ENCODE peak calls at places on chromosomes 13 and 19, in six cellular contexts. L, Y, D, I, E and C are unnamed samples.

GRCh38 chr19:50427997-50428425 is 4.7 kb upstream of the MYBPC2 start:
- DNase-seq in E (no peak), Y (peak), D (peak), I (no peak), L (no peak), C (peak)

GRCh38 chr19:2461751-2462634 is 5.2 kb upstream of the LMNB2 start:
- DNase-seq in E (peak), I (no peak), D (peak), L (no peak), Y (peak), C (peak)

GRCh38 chr19:33749619-33750175 is 47.0 kb upstream of the KCTD15 start:
- DNase-seq in I (no peak), D (no peak), Y (no peak), L (no peak), E (no peak), C (no peak)

GRCh38 chr19:6736917-6737283 is 480 bp downstream of the GPR108 start:
- DNase-seq in D (no peak), E (no peak), I (no peak), L (no peak), Y (no peak), C (no peak)

GRCh38 chr19:13906525-13906904 is 514 bp downstream of the CC2D1A start:
- DNase-seq in D (no peak), L (no peak), Y (peak), I (peak), E (no peak), C (no peak)

GRCh38 chr13:54379461-54379860 is 1350.8 kb downstream of the OLFM4 start:
- DNase-seq in E (no peak), Y (no peak), L (no peak), D (no peak), I (no peak), C (no peak)

GRCh38 chr13:98032168-98032567 is 78.7 kb downstream of the IPO5 start:
- DNase-seq in L (no peak), E (no peak), I (no peak), Y (no peak), D (no peak), C (no peak)

GRCh38 chr13:51644649-51645048 is 60.4 kb downstream of the WDFY2 start:
- DNase-seq in L (no peak), D (no peak), E (no peak), I (no peak), Y (no peak), C (no peak)

GRCh38 chr19:33403973-33404304 is 30.4 kb downstream of the CEBPG start:
- DNase-seq in E (no peak), Y (no peak), I (no peak), L (no peak), D (no peak), C (no peak)

GRCh38 chr19:41595258-41595889 is 19.4 kb downstream of the CEACAM21 start:
- DNase-seq in D (peak), I (peak), E (peak), Y (peak), L (peak), C (peak)

GRCh38 chr13:90797335-90797734 is 550.2 kb upstream of the MIR17HG start:
- DNase-seq in I (no peak), Y (no peak), D (no peak), L (no peak), E (no peak), C (no peak)

GRCh38 chr19:9370747-9371619 is 8.2 kb downstream of the ZNF177 start:
- DNase-seq in L (no peak), Y (no peak), D (no peak), E (no peak), I (no peak), C (no peak)

GRCh38 chr19:6947745-6948144 is 60.4 kb downstream of the ADGRE1 start:
- DNase-seq in D (no peak), L (peak), I (peak), E (no peak), Y (no peak), C (no peak)

GRCh38 chr13:36680918-36681317 is 7.1 kb downstream of the SERTM1 start:
- DNase-seq in Y (no peak), D (no peak), L (no peak), I (no peak), E (no peak), C (no peak)

GRCh38 chr19:52453324-52454094 is at the start of gene ZNF578:
- DNase-seq in I (no peak), E (peak), D (no peak), L (no peak), Y (peak), C (peak)

GRCh38 chr19:51044327-51044726 is 9.5 kb upstream of the KLK12 start:
- DNase-seq in Y (no peak), L (no peak), E (no peak), I (no peak), D (no peak), C (no peak)

GRCh38 chr19:50007170-50007569 is 18.0 kb downstream of the VRK3 start:
- DNase-seq in I (no peak), Y (no peak), D (no peak), E (no peak), L (no peak), C (no peak)

GRCh38 chr13:64723735-64724134 is 2506.4 kb downstream of the PCDH9 start:
- DNase-seq in Y (peak), I (peak), L (no peak), E (no peak), D (no peak), C (no peak)

GRCh38 chr13:60146491-60146890 is 17.2 kb downstream of the DIAPH3 start:
- DNase-seq in D (no peak), E (no peak), I (no peak), Y (no peak), L (no peak), C (no peak)

GRCh38 chr13:50969691-50970090 is 60.1 kb downstream of the RNASEH2B start:
- DNase-seq in D (peak), E (no peak), L (no peak), I (peak), Y (peak), C (peak)

GRCh38 chr13:23645851-23646250 is 75.6 kb downstream of the TNFRSF19 start:
- DNase-seq in Y (no peak), E (no peak), I (no peak), L (no peak), D (no peak), C (no peak)

GRCh38 chr13:53953205-53953604 is 924.6 kb downstream of the OLFM4 start:
- DNase-seq in E (no peak), I (no peak), L (no peak), Y (peak), D (no peak), C (no peak)

GRCh38 chr13:99517984-99518383 is 16.7 kb downstream of the TM9SF2 start:
- DNase-seq in D (no peak), I (no peak), E (no peak), Y (no peak), L (no peak), C (no peak)

GRCh38 chr19:51664997-51665396 is 18.4 kb upstream of the SIGLEC14 start:
- DNase-seq in D (no peak), E (no peak), I (no peak), L (no peak), Y (no peak), C (no peak)

GRCh38 chr19:17205237-17206140 is 9.7 kb upstream of the USE1 start:
- DNase-seq in D (peak), Y (peak), L (no peak), I (peak), E (peak), C (peak)

GRCh38 chr19:9075064-9075964 is 11.5 kb upstream of the OR1M1 start:
- DNase-seq in I (peak), L (no peak), Y (peak), D (peak), E (peak), C (peak)

GRCh38 chr13:42041017-42041683 is 7.3 kb upstream of the DGKH start:
- DNase-seq in D (peak), I (no peak), E (peak), L (peak), Y (peak), C (peak)

GRCh38 chr13:94431569-94431968 is 47.9 kb downstream of the DCT start:
- DNase-seq in L (no peak), I (no peak), E (no peak), D (no peak), Y (no peak), C (no peak)

GRCh38 chr19:2426661-2427322 is 594 bp downstream of the TIMM13 start:
- DNase-seq in E (peak), L (no peak), Y (peak), D (peak), I (peak), C (peak)

GRCh38 chr19:15010497-15011255 is 31.0 kb upstream of the SLC1A6 start:
- DNase-seq in I (no peak), E (no peak), L (no peak), D (peak), Y (peak), C (peak)

GRCh38 chr13:60583911-60584753 is 187.1 kb downstream of the TDRD3 start:
- DNase-seq in D (peak), L (no peak), I (no peak), Y (peak), E (peak), C (peak)

GRCh38 chr13:33227927-33228644 is 57.5 kb downstream of the STARD13 start:
- DNase-seq in L (no peak), D (no peak), Y (no peak), E (no peak), I (no peak), C (no peak)

GRCh38 chr19:8569066-8569761 is 8.0 kb downstream of the MYO1F start:
- DNase-seq in I (no peak), L (peak), Y (no peak), D (no peak), E (peak), C (no peak)

GRCh38 chr19:34676697-34677385 is at the start of gene SCGB2B2:
- DNase-seq in D (no peak), L (peak), I (no peak), Y (peak), E (no peak), C (no peak)

GRCh38 chr19:45059258-45059965 is 16.9 kb downstream of the ZNF296 start:
- DNase-seq in I (peak), L (no peak), D (peak), Y (peak), E (peak), C (peak)

GRCh38 chr13:112637017-112637801 is 49.3 kb upstream of the TUBGCP3 start:
- DNase-seq in E (no peak), D (peak), Y (peak), L (no peak), I (no peak), C (no peak)

GRCh38 chr19:11931513-11931912 is 6.6 kb downstream of the ZNF700 start:
- DNase-seq in I (no peak), L (no peak), Y (no peak), E (no peak), D (no peak), C (no peak)

GRCh38 chr13:66489172-66489571 is 741.0 kb downstream of the PCDH9 start:
- DNase-seq in I (no peak), L (no peak), E (no peak), Y (no peak), D (no peak), C (no peak)

GRCh38 chr13:59408738-59409137 is 755.0 kb downstream of the DIAPH3 start:
- DNase-seq in D (no peak), E (no peak), Y (no peak), L (no peak), I (no peak), C (no peak)

GRCh38 chr13:75319244-75319643 is 162.7 kb downstream of the TBC1D4 start:
- DNase-seq in E (no peak), D (no peak), L (no peak), I (peak), Y (no peak), C (no peak)

GRCh38 chr13:105262579-105262978 is 1272.9 kb downstream of the EFNB2 start:
- DNase-seq in Y (no peak), D (no peak), E (no peak), L (no peak), I (no peak), C (no peak)
- TF ChIP-seq CREB1 in Y (no peak), D (no peak), E (no peak), L (no peak), I (no peak), C (no peak)

GRCh38 chr13:100594731-100595130 is 6.1 kb upstream of the GGACT start:
- DNase-seq in I (peak), L (no peak), E (peak), D (peak), Y (peak), C (peak)

GRCh38 chr13:100588350-100589177 is at the start of gene GGACT:
- DNase-seq in Y (peak), D (peak), E (peak), I (peak), L (peak), C (peak)

GRCh38 chr13:100584901-100585300 is 3.7 kb downstream of the GGACT start:
- DNase-seq in L (no peak), Y (peak), D (no peak), I (no peak), E (no peak), C (no peak)

GRCh38 chr13:100594255-100594654 is 5.7 kb upstream of the GGACT start:
- DNase-seq in L (no peak), E (no peak), Y (no peak), D (no peak), I (no peak), C (no peak)

DNA sequence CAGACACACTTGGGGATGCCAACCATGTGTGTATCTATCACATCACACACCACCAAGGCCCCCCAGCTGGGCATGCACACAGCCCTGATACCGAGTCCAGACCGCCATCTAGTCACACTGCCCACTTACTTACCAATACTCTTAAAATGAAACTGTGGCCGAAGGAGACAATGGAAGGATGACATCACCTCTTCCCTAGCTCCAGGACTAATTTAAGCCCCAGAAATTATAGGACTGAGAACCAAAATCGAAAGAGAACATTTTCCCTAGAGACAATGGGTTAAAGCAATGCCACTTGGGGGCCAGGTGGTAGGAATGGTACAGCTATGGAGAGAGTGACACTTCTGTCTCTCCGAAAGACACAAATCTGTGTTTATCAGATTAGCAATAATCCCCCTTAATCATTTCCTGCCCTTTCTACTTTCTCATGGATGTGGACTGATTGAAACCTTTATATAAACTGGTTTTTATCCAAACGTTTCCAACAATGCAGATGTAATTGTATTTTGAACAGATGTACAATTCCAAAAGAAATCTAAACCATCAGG is 663 bp upstream of the GGACT start:
- DNase-seq in Y (no peak), E (no peak), D (no peak), I (no peak), L (no peak), C (no peak)
- TF ChIP-seq CREB1 in Y (no peak), E (no peak), D (no peak), I (no peak), L (no peak), C (no peak)

GRCh38 chr13:77300176-77301141 is 26.4 kb downstream of the MYCBP2 start:
- DNase-seq in L (no peak), E (no peak), Y (peak), I (no peak), D (no peak), C (no peak)
- TF ChIP-seq CREB1 in L (no peak), E (no peak), Y (no peak), I (no peak), D (no peak), C (no peak)

DNA sequence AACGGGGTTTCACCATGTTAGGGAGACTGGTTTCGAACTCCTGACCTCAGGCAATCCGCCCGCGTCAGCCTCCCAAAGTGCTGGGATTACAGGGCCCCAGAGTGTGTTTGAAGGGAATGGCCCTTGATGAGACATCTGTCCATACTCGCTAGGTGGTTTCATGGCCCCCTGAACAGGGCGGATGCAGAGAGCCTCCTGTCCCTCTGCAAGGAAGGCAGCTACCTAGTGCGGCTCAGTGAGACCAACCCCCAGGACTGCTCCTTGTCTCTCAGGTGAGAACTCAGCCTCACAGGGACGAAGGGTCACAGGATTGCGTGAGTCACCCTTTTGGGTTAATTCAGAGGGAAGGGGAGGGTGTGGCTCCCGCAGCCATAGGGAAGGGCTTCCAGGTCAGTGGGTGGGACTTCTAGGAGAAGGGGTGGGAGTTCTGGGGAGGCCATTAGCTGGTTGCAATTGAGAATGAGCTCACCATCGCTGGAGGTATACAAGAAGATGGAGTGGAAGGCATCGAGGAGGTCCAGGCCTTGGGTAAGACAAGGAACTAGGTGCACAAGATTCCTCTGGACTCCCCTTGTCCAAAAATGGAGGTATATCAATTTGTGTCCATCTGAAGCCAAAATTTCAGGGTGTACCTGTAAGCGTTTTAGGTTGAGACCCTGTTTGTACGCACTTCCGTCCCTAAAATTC is 9.2 kb downstream of the SHD start:
- DNase-seq in I (no peak), E (peak), Y (peak), D (no peak), L (no peak), C (no peak)
- TF ChIP-seq CREB1 in I (no peak), E (no peak), Y (no peak), D (no peak), L (no peak), C (no peak)